ENCODE peak calls at places on chromosomes 7 and 10, in four cellular contexts. F is K562, P is astrocyte, M is GM12878. S is an unnamed sample.

GRCh38 chr10:86958109-86958830 is at the start of gene SNCG:
- DNase-seq in F (peak; percentile 55), P (no peak), M (no peak), S (no peak)

GRCh38 chr7:23062452-23062851 is 43.1 kb upstream of the KLHL7 start:
- DNase-seq in F (peak; percentile 40), P (peak; percentile 81), M (no peak), S (no peak)

GRCh38 chr7:22430457-22430856 is 69.5 kb downstream of the STEAP1B start:
- DNase-seq in F (no peak), P (peak; percentile 72), M (no peak), S (no peak)

GRCh38 chr7:66308411-66308810 is 103.3 kb downstream of the TPST1 start:
- DNase-seq in F (no peak), P (peak; percentile 37), M (no peak), S (no peak)

GRCh38 chr7:41030673-41031072 is 672.2 kb downstream of the INHBA start:
- DNase-seq in F (no peak), P (peak; percentile 54), M (no peak), S (no peak)

GRCh38 chr7:79820387-79820786 is 314.2 kb upstream of the GNAI1 start:
- DNase-seq in F (no peak), P (peak; percentile 48), M (no peak), S (peak; percentile 9)

GRCh38 chr7:50739744-50740455 is 42.8 kb downstream of the GRB10 start:
- DNase-seq in F (no peak), P (no peak), M (no peak), S (no peak)

GRCh38 chr10:52818019-52818418 is 45.4 kb upstream of the MBL2 start:
- DNase-seq in F (no peak), P (peak; percentile 27), M (peak; percentile 37), S (peak; percentile 46)

GRCh38 chr10:560314-560992 is 129.0 kb downstream of the DIP2C start:
- DNase-seq in F (no peak), P (no peak), M (no peak), S (no peak)

GRCh38 chr10:70914316-70914864 is 26.0 kb upstream of the PCBD1 start:
- DNase-seq in F (no peak), P (no peak), M (no peak), S (no peak)

GRCh38 chr10:50325449-50326188 is 74.3 kb upstream of the ASAH2 start:
- DNase-seq in F (no peak), P (peak; percentile 99), M (no peak), S (no peak)

GRCh38 chr10:132175907-132176581 is 10.7 kb upstream of the DPYSL4 start:
- DNase-seq in F (no peak), P (no peak), M (no peak), S (no peak)

GRCh38 chr7:158891922-158892321 is 35.6 kb downstream of the DYNC2I1 start:
- DNase-seq in F (no peak), P (no peak), M (no peak), S (no peak)

GRCh38 chr7:107464666-107465065 is 5.2 kb upstream of the GPR22 start:
- DNase-seq in F (no peak), P (no peak), M (no peak), S (no peak)

GRCh38 chr10:89398003-89398749 is 5.8 kb downstream of the IFIT1 start:
- DNase-seq in F (no peak), P (no peak), M (no peak), S (no peak)

GRCh38 chr7:127803626-127804025 is 151.6 kb downstream of the SND1 start:
- DNase-seq in F (peak; percentile 47), P (peak; percentile 35), M (no peak), S (no peak)

DNA sequence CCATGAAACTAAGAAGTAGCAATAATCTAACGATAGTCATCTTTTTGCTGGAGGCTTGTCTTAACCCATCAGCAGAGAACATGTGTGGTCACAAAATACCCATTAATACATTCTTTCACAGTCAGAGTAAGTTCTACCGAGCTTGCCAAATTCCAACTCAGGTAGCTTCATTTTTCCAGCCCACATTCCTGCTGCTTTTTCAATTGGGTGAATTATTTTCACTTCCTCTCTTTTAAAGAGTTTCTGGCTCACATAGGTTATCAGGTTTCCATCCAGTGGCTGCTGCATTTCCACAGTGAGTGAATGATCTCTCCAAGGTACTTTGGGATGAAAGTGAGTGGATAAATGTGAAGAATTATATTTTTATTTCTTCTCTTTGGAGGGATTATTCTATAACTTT is 233.1 kb downstream of the SEMA3E start:
- DNase-seq in F (no peak), P (peak; percentile 41), M (no peak), S (peak; percentile 15)
- H3K4me1 ChIP-seq in F (no peaks in the 10 kb centered on the region), P (no peaks in the 10 kb centered on the region), M (no peaks in the 10 kb centered on the region), S (no peaks in the 10 kb centered on the region)

GRCh38 chr10:60940435-60940834 is 3.5 kb downstream of the RHOBTB1 start:
- DNase-seq in F (no peak), P (no peak), M (no peak), S (no peak)

GRCh38 chr10:60932756-60933155 is 11.2 kb downstream of the RHOBTB1 start:
- DNase-seq in F (no peak), P (no peak), M (no peak), S (no peak)

GRCh38 chr10:60937784-60938654 is 6.0 kb downstream of the RHOBTB1 start:
- DNase-seq in F (no peak), P (peak; percentile 78), M (no peak), S (no peak)

GRCh38 chr10:60934215-60935175 is 9.5 kb downstream of the RHOBTB1 start:
- DNase-seq in F (no peak), P (no peak), M (no peak), S (no peak)

GRCh38 chr10:60937022-60937421 is 7.0 kb downstream of the RHOBTB1 start:
- DNase-seq in F (no peak), P (no peak), M (no peak), S (no peak)
- H3K27ac ChIP-seq in F (no peak overlapping the region), P (no peak overlapping the region), M (no peak overlapping the region), S (no peak overlapping the region)

DNA sequence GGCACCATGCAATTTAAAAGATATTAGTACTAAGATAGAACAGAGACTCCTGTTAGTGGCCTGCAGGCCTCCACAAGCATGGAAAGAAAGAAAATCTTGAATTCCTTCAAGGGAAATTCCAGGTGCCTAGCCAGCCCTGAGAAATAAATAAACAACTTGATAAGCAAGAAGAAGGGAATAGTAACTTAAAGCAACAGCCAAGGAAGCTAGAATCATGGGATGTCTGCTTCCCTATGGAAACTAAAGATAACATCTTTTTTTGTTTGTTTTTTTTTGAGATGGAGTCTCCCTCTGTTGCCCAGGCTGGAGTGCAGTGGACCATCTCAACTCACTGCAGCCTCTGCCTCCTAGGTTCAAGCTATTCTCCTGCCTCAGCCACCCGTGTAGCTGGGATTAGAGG is 128.6 kb downstream of the SKIDA1 start:
- DNase-seq in F (no peak), P (peak; percentile 38), M (no peak), S (no peak)
- H2AFZ ChIP-seq in F (no peak overlapping the region), P (no peak overlapping the region), M (no peak overlapping the region), S (no peak overlapping the region)

DNA sequence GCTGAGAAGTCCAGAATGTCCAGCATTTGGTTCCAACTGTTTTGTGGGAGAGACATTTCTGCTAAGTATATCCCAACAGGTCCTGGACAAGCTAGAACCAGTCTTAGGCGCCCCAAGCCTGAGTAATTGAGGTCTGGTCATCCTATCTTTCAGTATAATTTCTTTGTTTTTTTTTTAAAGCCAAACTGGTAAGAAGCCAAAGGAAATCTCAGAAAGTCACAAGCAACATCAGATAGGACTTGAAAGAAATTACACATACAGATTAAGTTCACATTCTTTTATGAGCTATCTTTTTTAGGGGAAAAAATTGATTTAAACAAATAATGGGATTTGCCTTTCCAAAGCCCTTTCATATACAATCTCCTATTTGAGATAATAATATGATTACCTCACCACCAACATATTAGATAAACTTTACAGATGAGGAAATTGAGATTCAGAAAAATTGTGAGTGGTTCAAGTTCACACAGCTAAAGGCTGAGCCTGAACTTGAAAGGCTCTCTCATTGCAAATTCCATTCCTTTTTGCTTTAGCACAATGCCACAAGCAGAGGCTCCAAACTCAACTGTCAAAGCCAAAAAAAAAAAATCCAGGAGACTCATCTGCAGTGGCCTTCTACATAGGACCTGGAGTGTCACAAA is 15.0 kb downstream of the PDLIM1 start:
- DNase-seq in F (no peak), P (peak; percentile 77), M (no peak), S (no peak)
- H3K4me1 ChIP-seq in F (peaks cover 36% of the 10 kb centered on the region), P (peaks cover 51% of the 10 kb centered on the region), M (peaks cover 24% of the 10 kb centered on the region), S (peaks cover 9% of the 10 kb centered on the region)